ENCODE peak calls at places on chromosomes 7 and 10, in five cellular contexts. One of them, this sample, is unnamed.

GRCh38 chr7:10672186-10672585 is 301.5 kb upstream of the PHF14 start:
- DNase-seq in upper lobe of right lung: no peak
- DNase-seq in CD8-positive, alpha-beta T cell: no peak
- DNase-seq in stomach: no peak
- DNase-seq in tibial artery: no peak
- DNase-seq in this sample: no peak

GRCh38 chr10:63595072-63595471 is 73.9 kb downstream of the REEP3 start:
- DNase-seq in upper lobe of right lung: no peak
- DNase-seq in stomach: no peak
- DNase-seq in tibial artery: no peak
- DNase-seq in CD8-positive, alpha-beta T cell: no peak
- DNase-seq in this sample: no peak

GRCh38 chr7:50621932-50622587 is 56.9 kb upstream of the DDC start:
- DNase-seq in upper lobe of right lung: no peak
- DNase-seq in stomach: no peak
- DNase-seq in tibial artery: no peak
- DNase-seq in CD8-positive, alpha-beta T cell: no peak
- DNase-seq in this sample: no peak

GRCh38 chr7:95527776-95528250 is 42.1 kb downstream of the ASB4 start:
- DNase-seq in CD8-positive, alpha-beta T cell: no peak
- DNase-seq in tibial artery: no peak
- DNase-seq in stomach: no peak
- DNase-seq in upper lobe of right lung: no peak
- DNase-seq in this sample: no peak

GRCh38 chr7:104967595-104967994 is 46.4 kb upstream of the KMT2E start:
- DNase-seq in upper lobe of right lung: no peak
- DNase-seq in stomach: no peak
- DNase-seq in CD8-positive, alpha-beta T cell: no peak
- DNase-seq in tibial artery: no peak
- DNase-seq in this sample: no peak

GRCh38 chr7:63028376-63029206 is 970.1 kb upstream of the ZNF722 start:
- DNase-seq in stomach: no peak
- DNase-seq in CD8-positive, alpha-beta T cell: no peak
- DNase-seq in upper lobe of right lung: no peak
- DNase-seq in tibial artery: no peak
- DNase-seq in this sample: no peak

GRCh38 chr7:13067036-13067435 is 379.6 kb downstream of the ARL4A start:
- DNase-seq in upper lobe of right lung: no peak
- DNase-seq in tibial artery: no peak
- DNase-seq in stomach: no peak
- DNase-seq in CD8-positive, alpha-beta T cell: no peak
- DNase-seq in this sample: no peak

GRCh38 chr10:17061418-17061817 is 68.2 kb downstream of the CUBN start:
- DNase-seq in CD8-positive, alpha-beta T cell: no peak
- DNase-seq in upper lobe of right lung: no peak
- DNase-seq in stomach: no peak
- DNase-seq in tibial artery: no peak
- DNase-seq in this sample: no peak

GRCh38 chr7:17532861-17533404 is 234.5 kb downstream of the AHR start:
- DNase-seq in upper lobe of right lung: no peak
- DNase-seq in tibial artery: no peak
- DNase-seq in CD8-positive, alpha-beta T cell: no peak
- DNase-seq in stomach: no peak
- DNase-seq in this sample: no peak

GRCh38 chr10:43220971-43221418 is 45.9 kb downstream of the RASGEF1A start:
- DNase-seq in upper lobe of right lung: peak
- DNase-seq in tibial artery: peak
- DNase-seq in stomach: no peak
- DNase-seq in CD8-positive, alpha-beta T cell: no peak
- DNase-seq in this sample: no peak

GRCh38 chr7:111090834-111091233 is at the start of gene LRRN3:
- DNase-seq in upper lobe of right lung: no peak
- DNase-seq in tibial artery: peak
- DNase-seq in CD8-positive, alpha-beta T cell: peak
- DNase-seq in stomach: no peak
- DNase-seq in this sample: no peak

GRCh38 chr7:44961844-44962482 is 16.9 kb downstream of the MYO1G start:
- DNase-seq in CD8-positive, alpha-beta T cell: peak
- DNase-seq in tibial artery: no peak
- DNase-seq in stomach: no peak
- DNase-seq in upper lobe of right lung: peak
- DNase-seq in this sample: no peak

GRCh38 chr10:125284875-125285597 is 124.7 kb upstream of the CTBP2 start:
- DNase-seq in CD8-positive, alpha-beta T cell: no peak
- DNase-seq in tibial artery: no peak
- DNase-seq in stomach: no peak
- DNase-seq in upper lobe of right lung: no peak
- DNase-seq in this sample: no peak

GRCh38 chr10:119405505-119405807 is 137.1 kb downstream of the RGS10 start:
- DNase-seq in tibial artery: no peak
- DNase-seq in CD8-positive, alpha-beta T cell: no peak
- DNase-seq in upper lobe of right lung: no peak
- DNase-seq in stomach: no peak
- DNase-seq in this sample: no peak

GRCh38 chr10:32159264-32159663 is 103.0 kb upstream of the KIF5B start:
- DNase-seq in CD8-positive, alpha-beta T cell: no peak
- DNase-seq in upper lobe of right lung: no peak
- DNase-seq in tibial artery: no peak
- DNase-seq in stomach: no peak
- DNase-seq in this sample: no peak

GRCh38 chr10:71854031-71854430 is 3.0 kb upstream of the PSAP start:
- DNase-seq in CD8-positive, alpha-beta T cell: no peak
- DNase-seq in stomach: no peak
- DNase-seq in upper lobe of right lung: no peak
- DNase-seq in tibial artery: no peak
- DNase-seq in this sample: no peak

GRCh38 chr10:95295031-95295755 is 4.4 kb upstream of the PDLIM1 start:
- DNase-seq in CD8-positive, alpha-beta T cell: peak
- DNase-seq in stomach: peak
- DNase-seq in upper lobe of right lung: peak
- DNase-seq in tibial artery: no peak
- DNase-seq in this sample: no peak

GRCh38 chr7:127959770-127960169 is 71.5 kb downstream of the LRRC4 start:
- DNase-seq in stomach: no peak
- DNase-seq in upper lobe of right lung: no peak
- DNase-seq in tibial artery: no peak
- DNase-seq in CD8-positive, alpha-beta T cell: no peak
- DNase-seq in this sample: no peak

GRCh38 chr10:70541738-70542564 is 60.6 kb downstream of the PRF1 start:
- DNase-seq in stomach: no peak
- DNase-seq in upper lobe of right lung: no peak
- DNase-seq in tibial artery: no peak
- DNase-seq in CD8-positive, alpha-beta T cell: no peak
- DNase-seq in this sample: no peak

GRCh38 chr7:142248-142955 is 50.0 kb upstream of the FAM20C start:
- DNase-seq in stomach: peak
- DNase-seq in CD8-positive, alpha-beta T cell: no peak
- DNase-seq in tibial artery: peak
- DNase-seq in upper lobe of right lung: peak
- DNase-seq in this sample: no peak

GRCh38 chr7:94556028-94556427 is 46.4 kb downstream of the CASD1 start:
- DNase-seq in upper lobe of right lung: no peak
- DNase-seq in CD8-positive, alpha-beta T cell: no peak
- DNase-seq in tibial artery: no peak
- DNase-seq in stomach: no peak
- DNase-seq in this sample: no peak

GRCh38 chr7:116164552-116164951 is 45.8 kb upstream of the TES start:
- DNase-seq in CD8-positive, alpha-beta T cell: no peak
- DNase-seq in upper lobe of right lung: no peak
- DNase-seq in tibial artery: no peak
- DNase-seq in stomach: no peak
- DNase-seq in this sample: peak

GRCh38 chr10:60521974-60522405 is 132.3 kb upstream of the ANK3 start:
- DNase-seq in CD8-positive, alpha-beta T cell: no peak
- DNase-seq in upper lobe of right lung: no peak
- DNase-seq in tibial artery: no peak
- DNase-seq in stomach: no peak
- DNase-seq in this sample: peak

GRCh38 chr7:76386691-76387260 is 22.7 kb downstream of the SSC4D start:
- DNase-seq in stomach: no peak
- DNase-seq in tibial artery: no peak
- DNase-seq in upper lobe of right lung: no peak
- DNase-seq in CD8-positive, alpha-beta T cell: no peak
- DNase-seq in this sample: no peak

GRCh38 chr7:37643876-37644275 is 39.7 kb upstream of the GPR141 start:
- DNase-seq in tibial artery: no peak
- DNase-seq in CD8-positive, alpha-beta T cell: no peak
- DNase-seq in upper lobe of right lung: no peak
- DNase-seq in stomach: no peak
- DNase-seq in this sample: no peak

GRCh38 chr10:17406036-17406834 is 48.2 kb downstream of the ST8SIA6 start:
- DNase-seq in upper lobe of right lung: no peak
- DNase-seq in CD8-positive, alpha-beta T cell: no peak
- DNase-seq in tibial artery: no peak
- DNase-seq in stomach: no peak
- DNase-seq in this sample: no peak

GRCh38 chr7:71846160-71846559 is 566.0 kb downstream of the CALN1 start:
- DNase-seq in CD8-positive, alpha-beta T cell: no peak
- DNase-seq in tibial artery: no peak
- DNase-seq in stomach: no peak
- DNase-seq in upper lobe of right lung: no peak
- DNase-seq in this sample: no peak

GRCh38 chr7:28483868-28484267 is 71.5 kb downstream of the CREB5 start:
- DNase-seq in tibial artery: no peak
- DNase-seq in CD8-positive, alpha-beta T cell: no peak
- DNase-seq in upper lobe of right lung: no peak
- DNase-seq in stomach: no peak
- DNase-seq in this sample: no peak
- H3K27ac ChIP-seq in tibial artery: no peak
- H3K27ac ChIP-seq in CD8-positive, alpha-beta T cell: no peak
- H3K27ac ChIP-seq in upper lobe of right lung: no peak
- H3K27ac ChIP-seq in stomach: no peak
- H3K27ac ChIP-seq in this sample: no peak

GRCh38 chr7:81074406-81074805 is 155.6 kb upstream of the SEMA3C start:
- DNase-seq in tibial artery: no peak
- DNase-seq in CD8-positive, alpha-beta T cell: no peak
- DNase-seq in stomach: no peak
- DNase-seq in upper lobe of right lung: no peak
- DNase-seq in this sample: no peak

GRCh38 chr7:81070956-81071355 is 152.1 kb upstream of the SEMA3C start:
- DNase-seq in tibial artery: no peak
- DNase-seq in stomach: no peak
- DNase-seq in CD8-positive, alpha-beta T cell: no peak
- DNase-seq in upper lobe of right lung: no peak
- DNase-seq in this sample: no peak

GRCh38 chr7:81079736-81080135 is 160.9 kb upstream of the SEMA3C start:
- DNase-seq in CD8-positive, alpha-beta T cell: no peak
- DNase-seq in stomach: no peak
- DNase-seq in upper lobe of right lung: no peak
- DNase-seq in tibial artery: no peak
- DNase-seq in this sample: no peak

GRCh38 chr7:81075150-81075549 is 156.3 kb upstream of the SEMA3C start:
- DNase-seq in stomach: no peak
- DNase-seq in CD8-positive, alpha-beta T cell: no peak
- DNase-seq in tibial artery: no peak
- DNase-seq in upper lobe of right lung: no peak
- DNase-seq in this sample: no peak
- H3K27ac ChIP-seq in stomach: no peak
- H3K27ac ChIP-seq in CD8-positive, alpha-beta T cell: no peak
- H3K27ac ChIP-seq in tibial artery: no peak
- H3K27ac ChIP-seq in upper lobe of right lung: no peak
- H3K27ac ChIP-seq in this sample: no peak

GRCh38 chr10:49746626-49747302 is 15.4 kb downstream of the OGDHL start:
- DNase-seq in upper lobe of right lung: no peak
- DNase-seq in stomach: peak
- DNase-seq in tibial artery: no peak
- DNase-seq in CD8-positive, alpha-beta T cell: no peak
- DNase-seq in this sample: no peak
- H3K27ac ChIP-seq in upper lobe of right lung: no peak
- H3K27ac ChIP-seq in stomach: no peak
- H3K27ac ChIP-seq in tibial artery: no peak
- H3K27ac ChIP-seq in CD8-positive, alpha-beta T cell: no peak
- H3K27ac ChIP-seq in this sample: no peak

GRCh38 chr7:47383696-47384445 is 198.0 kb downstream of the TNS3 start:
- DNase-seq in upper lobe of right lung: peak
- DNase-seq in CD8-positive, alpha-beta T cell: no peak
- DNase-seq in tibial artery: peak
- DNase-seq in stomach: peak
- DNase-seq in this sample: no peak
- H3K27ac ChIP-seq in upper lobe of right lung: no peak
- H3K27ac ChIP-seq in CD8-positive, alpha-beta T cell: no peak
- H3K27ac ChIP-seq in tibial artery: no peak
- H3K27ac ChIP-seq in stomach: peak
- H3K27ac ChIP-seq in this sample: no peak

DNA sequence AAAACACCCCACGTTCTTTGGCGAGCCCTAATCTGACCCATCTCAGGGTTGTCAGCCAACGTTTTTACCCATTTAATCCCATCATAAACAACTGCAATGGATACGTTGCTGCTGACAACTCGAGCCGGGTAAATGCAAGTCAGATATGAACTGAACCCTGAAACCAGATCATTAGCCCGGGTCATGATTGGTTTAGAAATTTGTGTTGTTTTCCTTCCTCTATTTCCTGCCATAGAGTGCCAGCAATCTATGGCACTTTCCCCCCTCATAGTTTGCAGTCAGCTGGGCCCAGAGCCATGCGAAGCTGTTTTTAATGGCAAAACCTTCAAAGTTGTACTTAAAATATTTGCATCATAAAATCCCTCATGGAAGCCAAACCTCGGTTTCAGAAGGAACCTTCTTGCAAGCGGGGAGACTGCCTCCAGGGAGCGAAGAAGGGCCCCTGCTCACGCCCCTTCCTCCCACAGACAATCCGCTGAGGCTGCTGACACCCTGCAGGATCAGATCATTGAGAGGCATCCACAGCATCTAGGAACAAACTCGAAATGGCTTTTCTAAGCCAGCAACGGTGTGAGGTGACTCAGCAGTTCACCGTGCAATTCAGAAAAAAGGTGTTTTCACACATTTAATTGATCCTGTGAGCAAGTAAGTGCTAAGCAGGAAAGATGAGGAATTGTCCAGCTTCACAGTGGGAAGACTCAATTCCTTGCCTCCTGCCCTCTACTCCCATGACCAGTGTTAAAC is 710.1 kb downstream of the PARD3 start:
- DNase-seq in stomach: no peak
- DNase-seq in upper lobe of right lung: no peak
- DNase-seq in tibial artery: no peak
- DNase-seq in CD8-positive, alpha-beta T cell: no peak
- DNase-seq in this sample: no peak
- H3K27ac ChIP-seq in stomach: no peak
- H3K27ac ChIP-seq in upper lobe of right lung: no peak
- H3K27ac ChIP-seq in tibial artery: no peak
- H3K27ac ChIP-seq in CD8-positive, alpha-beta T cell: no peak
- H3K27ac ChIP-seq in this sample: no peak

DNA sequence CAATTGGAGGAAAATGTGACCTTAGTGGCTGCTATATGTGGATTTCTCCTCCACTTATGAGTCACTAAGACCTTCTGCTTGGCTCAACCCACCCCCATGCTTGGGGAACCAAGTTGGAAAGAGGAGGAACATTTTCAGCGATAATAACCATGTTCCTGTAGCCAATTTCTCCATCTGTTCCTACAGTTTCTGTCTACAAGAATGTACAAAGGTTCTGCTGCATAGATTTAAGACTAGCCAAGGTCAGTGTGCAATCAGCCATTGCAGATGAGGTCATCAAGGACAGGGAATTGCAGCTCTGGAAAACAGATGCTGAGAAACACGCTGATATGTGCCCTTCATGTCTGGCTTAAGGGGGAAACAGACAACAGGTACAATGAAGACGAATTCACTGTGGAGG is 5.6 kb upstream of the NRCAM start:
- DNase-seq in stomach: no peak
- DNase-seq in CD8-positive, alpha-beta T cell: no peak
- DNase-seq in upper lobe of right lung: no peak
- DNase-seq in tibial artery: no peak
- DNase-seq in this sample: no peak
- H3K27ac ChIP-seq in stomach: no peak
- H3K27ac ChIP-seq in CD8-positive, alpha-beta T cell: no peak
- H3K27ac ChIP-seq in upper lobe of right lung: no peak
- H3K27ac ChIP-seq in tibial artery: no peak
- H3K27ac ChIP-seq in this sample: no peak

This sample was measured in SK-N-MC.